ENCODE peak calls at places on chromosomes 16 and 17, in seven cellular contexts. U is foreskin keratinocyte; R is left ventricle myocardium superior; O is activated gamma-delta T cell treated with anti-CD3 and anti-CD28 coated beads, Interleukin-2, amount 50 U/mL, for 16 hours; N is RWPE1; P is NCI-H1694 treated with DMSO at 0.1 percent for 48 hours; D is T-helper 9 cell. Y is an unnamed sample.

GRCh38 chr16:17271687-17272086 is 199.1 kb downstream of the XYLT1 start:
- DNase-seq in U (no peak), R (no peak), O (no peak), N (no peak), P (peak), D (no peak), Y (no peak)

GRCh38 chr17:80104321-80104955 is 3.1 kb downstream of the GAA start:
- DNase-seq in U (no peak), R (peak), O (no peak), N (no peak), P (no peak), D (no peak), Y (no peak)

GRCh38 chr16:30982548-30983288 is 2.3 kb upstream of the HSD3B7 start:
- DNase-seq in U (peak), R (no peak), O (no peak), N (no peak), P (no peak), D (no peak), Y (no peak)

GRCh38 chr17:13429201-13429600 is 172.5 kb downstream of the HS3ST3A1 start:
- DNase-seq in U (peak), R (no peak), O (no peak), N (no peak), P (no peak), D (no peak), Y (peak)

GRCh38 chr16:88108762-88109161 is 157.5 kb downstream of the BANP start:
- DNase-seq in U (no peak), R (no peak), O (no peak), N (no peak), P (no peak), D (no peak), Y (no peak)

GRCh38 chr16:24700549-24701392 is 28.7 kb upstream of the TNRC6A start:
- DNase-seq in U (peak), R (peak), O (no peak), N (peak), P (no peak), D (no peak), Y (peak)

GRCh38 chr17:48642059-48642842 is 16.1 kb upstream of the HOXB9 start:
- DNase-seq in U (no peak), R (no peak), O (no peak), N (no peak), P (no peak), D (no peak), Y (no peak)

GRCh38 chr17:7018331-7018964 is 4.4 kb upstream of the BCL6B start:
- DNase-seq in U (no peak), R (peak), O (no peak), N (no peak), P (no peak), D (no peak), Y (no peak)

GRCh38 chr17:61149862-61150362 is 249.7 kb upstream of the TBX2 start:
- DNase-seq in U (no peak), R (no peak), O (no peak), N (no peak), P (no peak), D (no peak), Y (no peak)

GRCh38 chr17:68036304-68037147 is 991 bp downstream of the KPNA2 start:
- DNase-seq in U (peak), R (no peak), O (no peak), N (peak), P (no peak), D (no peak), Y (peak)

GRCh38 chr16:85988723-85989313 is 89.9 kb downstream of the IRF8 start:
- DNase-seq in U (no peak), R (no peak), O (no peak), N (no peak), P (no peak), D (no peak), Y (no peak)

GRCh38 chr16:87586201-87586782 is 16.0 kb upstream of the JPH3 start:
- DNase-seq in U (no peak), R (no peak), O (no peak), N (no peak), P (no peak), D (no peak), Y (no peak)

GRCh38 chr17:49003557-49004511 is 6.6 kb downstream of the IGF2BP1 start:
- DNase-seq in U (no peak), R (no peak), O (no peak), N (no peak), P (no peak), D (no peak), Y (peak)

GRCh38 chr17:2176484-2177175 is 121.7 kb downstream of the HIC1 start:
- DNase-seq in U (no peak), R (peak), O (no peak), N (no peak), P (no peak), D (no peak), Y (no peak)

GRCh38 chr17:4950757-4951204 is at the start of gene ENO3:
- DNase-seq in U (no peak), R (peak), O (no peak), N (no peak), P (peak), D (no peak), Y (no peak)

GRCh38 chr17:80071116-80071980 is 30.0 kb upstream of the GAA start:
- DNase-seq in U (no peak), R (peak), O (no peak), N (no peak), P (no peak), D (no peak), Y (no peak)